ENCODE peak calls at places on chromosomes 7 and 10, in six cellular contexts. One of them, this sample, is unnamed.

GRCh38 chr10:127149613-127150081 is 46.7 kb downstream of the INSYN2A start:
- DNase-seq in heart left ventricle: no peak
- DNase-seq in DMS53: no peak
- DNase-seq in hypothalamus: no peak
- DNase-seq in activated CD4-positive, alpha-beta T cell treated with anti-CD3 and anti-CD28 coated beads, Interleukin-2, amount 50 U/mL, for 48 hours: no peak
- DNase-seq in GM06990: no peak
- DNase-seq in this sample: no peak

GRCh38 chr7:88217675-88218427 is 2.0 kb downstream of the SRI start:
- DNase-seq in GM06990: peak; percentile 71
- DNase-seq in hypothalamus: no peak
- DNase-seq in activated CD4-positive, alpha-beta T cell treated with anti-CD3 and anti-CD28 coated beads, Interleukin-2, amount 50 U/mL, for 48 hours: no peak
- DNase-seq in heart left ventricle: no peak
- DNase-seq in DMS53: peak; percentile 66
- DNase-seq in this sample: no peak

GRCh38 chr10:33115720-33116119 is 157.7 kb upstream of the ITGB1 start:
- DNase-seq in GM06990: no peak
- DNase-seq in hypothalamus: no peak
- DNase-seq in heart left ventricle: no peak
- DNase-seq in activated CD4-positive, alpha-beta T cell treated with anti-CD3 and anti-CD28 coated beads, Interleukin-2, amount 50 U/mL, for 48 hours: no peak
- DNase-seq in DMS53: no peak
- DNase-seq in this sample: no peak

GRCh38 chr10:3292601-3293000 is 120.0 kb upstream of the PITRM1 start:
- DNase-seq in heart left ventricle: no peak
- DNase-seq in DMS53: no peak
- DNase-seq in GM06990: no peak
- DNase-seq in activated CD4-positive, alpha-beta T cell treated with anti-CD3 and anti-CD28 coated beads, Interleukin-2, amount 50 U/mL, for 48 hours: no peak
- DNase-seq in hypothalamus: no peak
- DNase-seq in this sample: no peak

GRCh38 chr10:102579206-102579790 is 65.0 kb upstream of the TRIM8 start:
- DNase-seq in hypothalamus: no peak
- DNase-seq in activated CD4-positive, alpha-beta T cell treated with anti-CD3 and anti-CD28 coated beads, Interleukin-2, amount 50 U/mL, for 48 hours: no peak
- DNase-seq in DMS53: no peak
- DNase-seq in GM06990: no peak
- DNase-seq in heart left ventricle: no peak
- DNase-seq in this sample: no peak

GRCh38 chr7:127848241-127848640 is 183.0 kb downstream of the LRRC4 start:
- DNase-seq in activated CD4-positive, alpha-beta T cell treated with anti-CD3 and anti-CD28 coated beads, Interleukin-2, amount 50 U/mL, for 48 hours: no peak
- DNase-seq in DMS53: no peak
- DNase-seq in heart left ventricle: no peak
- DNase-seq in hypothalamus: no peak
- DNase-seq in GM06990: no peak
- DNase-seq in this sample: no peak

GRCh38 chr10:122062831-122063674 is 74.1 kb downstream of the TACC2 start:
- DNase-seq in GM06990: no peak
- DNase-seq in heart left ventricle: peak; percentile 92
- DNase-seq in hypothalamus: no peak
- DNase-seq in DMS53: peak; percentile 97
- DNase-seq in activated CD4-positive, alpha-beta T cell treated with anti-CD3 and anti-CD28 coated beads, Interleukin-2, amount 50 U/mL, for 48 hours: no peak
- DNase-seq in this sample: peak; percentile 32

GRCh38 chr7:135231686-135232085 is 2.0 kb upstream of the STRA8 start:
- DNase-seq in activated CD4-positive, alpha-beta T cell treated with anti-CD3 and anti-CD28 coated beads, Interleukin-2, amount 50 U/mL, for 48 hours: no peak
- DNase-seq in heart left ventricle: no peak
- DNase-seq in DMS53: no peak
- DNase-seq in GM06990: no peak
- DNase-seq in hypothalamus: no peak
- DNase-seq in this sample: no peak

GRCh38 chr10:77872151-77872946 is 54.2 kb downstream of the DLG5 start:
- DNase-seq in hypothalamus: peak; percentile 73
- DNase-seq in activated CD4-positive, alpha-beta T cell treated with anti-CD3 and anti-CD28 coated beads, Interleukin-2, amount 50 U/mL, for 48 hours: no peak
- DNase-seq in heart left ventricle: no peak
- DNase-seq in DMS53: no peak
- DNase-seq in GM06990: no peak
- DNase-seq in this sample: no peak

GRCh38 chr7:20352573-20353304 is 22.0 kb downstream of the ITGB8 start:
- DNase-seq in GM06990: no peak
- DNase-seq in activated CD4-positive, alpha-beta T cell treated with anti-CD3 and anti-CD28 coated beads, Interleukin-2, amount 50 U/mL, for 48 hours: no peak
- DNase-seq in DMS53: peak; percentile 49
- DNase-seq in heart left ventricle: no peak
- DNase-seq in hypothalamus: no peak
- DNase-seq in this sample: no peak

GRCh38 chr10:25556457-25556856 is 377.6 kb upstream of the MYO3A start:
- DNase-seq in DMS53: no peak
- DNase-seq in activated CD4-positive, alpha-beta T cell treated with anti-CD3 and anti-CD28 coated beads, Interleukin-2, amount 50 U/mL, for 48 hours: no peak
- DNase-seq in GM06990: no peak
- DNase-seq in hypothalamus: no peak
- DNase-seq in heart left ventricle: no peak
- DNase-seq in this sample: no peak

GRCh38 chr10:17375936-17376584 is 78.3 kb downstream of the ST8SIA6 start:
- DNase-seq in DMS53: peak; percentile 40
- DNase-seq in heart left ventricle: no peak
- DNase-seq in activated CD4-positive, alpha-beta T cell treated with anti-CD3 and anti-CD28 coated beads, Interleukin-2, amount 50 U/mL, for 48 hours: peak; percentile 49
- DNase-seq in hypothalamus: no peak
- DNase-seq in GM06990: peak; percentile 3
- DNase-seq in this sample: no peak

GRCh38 chr7:83850037-83850619 is 201.2 kb upstream of the SEMA3E start:
- DNase-seq in GM06990: no peak
- DNase-seq in hypothalamus: no peak
- DNase-seq in activated CD4-positive, alpha-beta T cell treated with anti-CD3 and anti-CD28 coated beads, Interleukin-2, amount 50 U/mL, for 48 hours: no peak
- DNase-seq in heart left ventricle: no peak
- DNase-seq in DMS53: no peak
- DNase-seq in this sample: peak; percentile 3

GRCh38 chr10:77812741-77813140 is 113.8 kb downstream of the DLG5 start:
- DNase-seq in hypothalamus: no peak
- DNase-seq in activated CD4-positive, alpha-beta T cell treated with anti-CD3 and anti-CD28 coated beads, Interleukin-2, amount 50 U/mL, for 48 hours: no peak
- DNase-seq in heart left ventricle: no peak
- DNase-seq in DMS53: no peak
- DNase-seq in GM06990: no peak
- DNase-seq in this sample: no peak

GRCh38 chr10:70461397-70462348 is 16.9 kb upstream of the PALD1 start:
- DNase-seq in hypothalamus: peak; percentile 21
- DNase-seq in activated CD4-positive, alpha-beta T cell treated with anti-CD3 and anti-CD28 coated beads, Interleukin-2, amount 50 U/mL, for 48 hours: peak; percentile 55
- DNase-seq in heart left ventricle: peak; percentile 55
- DNase-seq in GM06990: no peak
- DNase-seq in DMS53: peak; percentile 81
- DNase-seq in this sample: peak; percentile 47

GRCh38 chr10:122503004-122503403 is 41.7 kb downstream of the HTRA1 start:
- DNase-seq in hypothalamus: no peak
- DNase-seq in GM06990: no peak
- DNase-seq in activated CD4-positive, alpha-beta T cell treated with anti-CD3 and anti-CD28 coated beads, Interleukin-2, amount 50 U/mL, for 48 hours: no peak
- DNase-seq in heart left ventricle: no peak
- DNase-seq in DMS53: no peak
- DNase-seq in this sample: no peak

GRCh38 chr10:99775850-99776249 is 6.6 kb upstream of the ABCC2 start:
- DNase-seq in heart left ventricle: no peak
- DNase-seq in activated CD4-positive, alpha-beta T cell treated with anti-CD3 and anti-CD28 coated beads, Interleukin-2, amount 50 U/mL, for 48 hours: no peak
- DNase-seq in DMS53: peak; percentile 71
- DNase-seq in hypothalamus: no peak
- DNase-seq in GM06990: no peak
- DNase-seq in this sample: no peak

GRCh38 chr7:33996899-33997298 is 91.6 kb downstream of the BMPER start:
- DNase-seq in DMS53: peak; percentile 37
- DNase-seq in heart left ventricle: no peak
- DNase-seq in activated CD4-positive, alpha-beta T cell treated with anti-CD3 and anti-CD28 coated beads, Interleukin-2, amount 50 U/mL, for 48 hours: no peak
- DNase-seq in GM06990: no peak
- DNase-seq in hypothalamus: no peak
- DNase-seq in this sample: no peak

GRCh38 chr7:20064974-20065862 is 152.0 kb downstream of the MACC1 start:
- DNase-seq in GM06990: peak; percentile 19
- DNase-seq in DMS53: no peak
- DNase-seq in activated CD4-positive, alpha-beta T cell treated with anti-CD3 and anti-CD28 coated beads, Interleukin-2, amount 50 U/mL, for 48 hours: no peak
- DNase-seq in hypothalamus: no peak
- DNase-seq in heart left ventricle: no peak
- DNase-seq in this sample: no peak

GRCh38 chr7:21572331-21572730 is 29.5 kb downstream of the DNAH11 start:
- DNase-seq in activated CD4-positive, alpha-beta T cell treated with anti-CD3 and anti-CD28 coated beads, Interleukin-2, amount 50 U/mL, for 48 hours: no peak
- DNase-seq in GM06990: no peak
- DNase-seq in DMS53: no peak
- DNase-seq in heart left ventricle: no peak
- DNase-seq in hypothalamus: no peak
- DNase-seq in this sample: no peak

GRCh38 chr7:135774284-135774683 is 25.7 kb upstream of the FAM180A start:
- DNase-seq in DMS53: peak; percentile 96
- DNase-seq in activated CD4-positive, alpha-beta T cell treated with anti-CD3 and anti-CD28 coated beads, Interleukin-2, amount 50 U/mL, for 48 hours: no peak
- DNase-seq in GM06990: no peak
- DNase-seq in heart left ventricle: no peak
- DNase-seq in hypothalamus: no peak
- DNase-seq in this sample: no peak

GRCh38 chr10:96560970-96561887 is 25.6 kb downstream of the TM9SF3 start:
- DNase-seq in hypothalamus: no peak
- DNase-seq in heart left ventricle: no peak
- DNase-seq in GM06990: no peak
- DNase-seq in DMS53: no peak
- DNase-seq in activated CD4-positive, alpha-beta T cell treated with anti-CD3 and anti-CD28 coated beads, Interleukin-2, amount 50 U/mL, for 48 hours: no peak
- DNase-seq in this sample: no peak

GRCh38 chr7:69443136-69443535 is 155.1 kb upstream of the AUTS2 start:
- DNase-seq in heart left ventricle: no peak
- DNase-seq in hypothalamus: no peak
- DNase-seq in activated CD4-positive, alpha-beta T cell treated with anti-CD3 and anti-CD28 coated beads, Interleukin-2, amount 50 U/mL, for 48 hours: no peak
- DNase-seq in GM06990: no peak
- DNase-seq in DMS53: no peak
- DNase-seq in this sample: no peak

GRCh38 chr7:27834179-27834921 is 94.4 kb downstream of the TAX1BP1 start:
- DNase-seq in DMS53: no peak
- DNase-seq in GM06990: no peak
- DNase-seq in activated CD4-positive, alpha-beta T cell treated with anti-CD3 and anti-CD28 coated beads, Interleukin-2, amount 50 U/mL, for 48 hours: no peak
- DNase-seq in heart left ventricle: peak; percentile 56
- DNase-seq in hypothalamus: no peak
- DNase-seq in this sample: no peak

GRCh38 chr10:107553470-107553869 is 389.0 kb upstream of the SORCS1 start:
- DNase-seq in GM06990: no peak
- DNase-seq in activated CD4-positive, alpha-beta T cell treated with anti-CD3 and anti-CD28 coated beads, Interleukin-2, amount 50 U/mL, for 48 hours: no peak
- DNase-seq in DMS53: no peak
- DNase-seq in hypothalamus: no peak
- DNase-seq in heart left ventricle: no peak
- DNase-seq in this sample: no peak

GRCh38 chr10:71285180-71285545 is 33.9 kb upstream of the SLC29A3 start:
- DNase-seq in hypothalamus: peak; percentile 23
- DNase-seq in GM06990: no peak
- DNase-seq in activated CD4-positive, alpha-beta T cell treated with anti-CD3 and anti-CD28 coated beads, Interleukin-2, amount 50 U/mL, for 48 hours: peak; percentile 40
- DNase-seq in heart left ventricle: no peak
- DNase-seq in DMS53: peak; percentile 68
- DNase-seq in this sample: peak; percentile 61

GRCh38 chr10:49734676-49735075 is 27.4 kb downstream of the OGDHL start:
- DNase-seq in DMS53: no peak
- DNase-seq in activated CD4-positive, alpha-beta T cell treated with anti-CD3 and anti-CD28 coated beads, Interleukin-2, amount 50 U/mL, for 48 hours: no peak
- DNase-seq in heart left ventricle: no peak
- DNase-seq in GM06990: no peak
- DNase-seq in hypothalamus: no peak
- DNase-seq in this sample: no peak

GRCh38 chr10:91596821-91597396 is 36.0 kb downstream of the PPP1R3C start:
- DNase-seq in heart left ventricle: no peak
- DNase-seq in DMS53: no peak
- DNase-seq in hypothalamus: no peak
- DNase-seq in activated CD4-positive, alpha-beta T cell treated with anti-CD3 and anti-CD28 coated beads, Interleukin-2, amount 50 U/mL, for 48 hours: no peak
- DNase-seq in GM06990: no peak
- DNase-seq in this sample: no peak

GRCh38 chr10:35726850-35727249 is 84.8 kb upstream of the FZD8 start:
- DNase-seq in GM06990: no peak
- DNase-seq in DMS53: no peak
- DNase-seq in hypothalamus: no peak
- DNase-seq in activated CD4-positive, alpha-beta T cell treated with anti-CD3 and anti-CD28 coated beads, Interleukin-2, amount 50 U/mL, for 48 hours: no peak
- DNase-seq in heart left ventricle: no peak
- DNase-seq in this sample: no peak

GRCh38 chr7:157019718-157020451 is 9.4 kb upstream of the MNX1 start:
- DNase-seq in activated CD4-positive, alpha-beta T cell treated with anti-CD3 and anti-CD28 coated beads, Interleukin-2, amount 50 U/mL, for 48 hours: no peak
- DNase-seq in hypothalamus: no peak
- DNase-seq in GM06990: no peak
- DNase-seq in DMS53: no peak
- DNase-seq in heart left ventricle: no peak
- DNase-seq in this sample: no peak

GRCh38 chr10:24205846-24206245 is 3.1 kb upstream of the KIAA1217 start:
- DNase-seq in DMS53: no peak
- DNase-seq in heart left ventricle: no peak
- DNase-seq in GM06990: no peak
- DNase-seq in hypothalamus: no peak
- DNase-seq in activated CD4-positive, alpha-beta T cell treated with anti-CD3 and anti-CD28 coated beads, Interleukin-2, amount 50 U/mL, for 48 hours: no peak
- DNase-seq in this sample: no peak

GRCh38 chr7:65444211-65444842 is 70.7 kb downstream of the ZNF92 start:
- DNase-seq in DMS53: peak; percentile 58
- DNase-seq in activated CD4-positive, alpha-beta T cell treated with anti-CD3 and anti-CD28 coated beads, Interleukin-2, amount 50 U/mL, for 48 hours: no peak
- DNase-seq in hypothalamus: no peak
- DNase-seq in GM06990: no peak
- DNase-seq in heart left ventricle: no peak
- DNase-seq in this sample: no peak

GRCh38 chr7:3995187-3995586 is 686.9 kb upstream of the FOXK1 start:
- DNase-seq in GM06990: no peak
- DNase-seq in activated CD4-positive, alpha-beta T cell treated with anti-CD3 and anti-CD28 coated beads, Interleukin-2, amount 50 U/mL, for 48 hours: no peak
- DNase-seq in DMS53: no peak
- DNase-seq in heart left ventricle: no peak
- DNase-seq in hypothalamus: no peak
- DNase-seq in this sample: no peak

This sample was measured in neuronal stem cell.